ENCODE peak calls at places on chromosome 18, in four cellular contexts. I is SK-N-SH, K is HCT116, F is HepG2. A is an unnamed sample.

GRCh38 chr18:11119962-11120361 is 29.4 kb downstream of the PIEZO2 start:
- DNase-seq in I (no peak), K (no peak), F (peak; percentile 94), A (no peak)

GRCh38 chr18:72542993-72543361 is 1.2 kb downstream of the CBLN2 start:
- DNase-seq in I (peak; percentile 63), K (no peak), F (no peak), A (no peak)

GRCh38 chr18:33440384-33441043 is at the start of gene CCDC178:
- DNase-seq in I (peak; percentile 77), K (no peak), F (no peak), A (peak; percentile 19)

GRCh38 chr18:2442726-2443275 is 128.5 kb downstream of the METTL4 start:
- DNase-seq in I (no peak), K (no peak), F (no peak), A (no peak)

GRCh38 chr18:55861266-55861665 is 273.3 kb upstream of the TCF4 start:
- DNase-seq in I (no peak), K (no peak), F (no peak), A (no peak)

GRCh38 chr18:52175406-52175805 is 164.6 kb upstream of the DCC start:
- DNase-seq in I (no peak), K (no peak), F (no peak), A (no peak)

GRCh38 chr18:31555971-31556747 is 35.5 kb upstream of the TTR start:
- DNase-seq in I (peak; percentile 44), K (peak; percentile 71), F (peak; percentile 58), A (peak; percentile 75)

GRCh38 chr18:77100751-77101355 is 31.7 kb downstream of the MBP start:
- DNase-seq in I (no peak), K (no peak), F (no peak), A (no peak)

GRCh38 chr18:61924550-61924949 is 31.7 kb upstream of the RNF152 start:
- DNase-seq in I (no peak), K (no peak), F (no peak), A (no peak)

GRCh38 chr18:48875942-48876511 is 74.7 kb downstream of the SMAD7 start:
- DNase-seq in I (peak; percentile 61), K (no peak), F (peak; percentile 69), A (no peak)

GRCh38 chr18:37674570-37674969 is 109.0 kb upstream of the CELF4 start:
- DNase-seq in I (no peak), K (peak; percentile 46), F (no peak), A (no peak)

GRCh38 chr18:6752200-6752873 is 22.8 kb downstream of the ARHGAP28 start:
- DNase-seq in I (no peak), K (no peak), F (no peak), A (no peak)

GRCh38 chr18:79466591-79466990 is 70.9 kb downstream of the NFATC1 start:
- DNase-seq in I (no peak), K (no peak), F (no peak), A (no peak)

GRCh38 chr18:31506024-31506742 is 8.2 kb downstream of the DSG2 start:
- DNase-seq in I (no peak), K (no peak), F (peak; percentile 46), A (no peak)

GRCh38 chr18:66754335-66754734 is 150.4 kb upstream of the CDH19 start:
- DNase-seq in I (no peak), K (no peak), F (no peak), A (no peak)

GRCh38 chr18:49752095-49752457 is 61.3 kb downstream of the ACAA2 start:
- DNase-seq in I (no peak), K (no peak), F (no peak), A (no peak)

GRCh38 chr18:36315736-36316135 is 18.2 kb downstream of the FHOD3 start:
- DNase-seq in I (no peak), K (no peak), F (no peak), A (no peak)

GRCh38 chr18:41940506-41941215 is 14.4 kb upstream of the PIK3C3 start:
- DNase-seq in I (no peak), K (no peak), F (no peak), A (no peak)

GRCh38 chr18:3055861-3056260 is 42.9 kb upstream of the LPIN2 start:
- DNase-seq in I (no peak), K (no peak), F (no peak), A (no peak)

GRCh38 chr18:28560339-28560738 is 383.4 kb upstream of the CDH2 start:
- DNase-seq in I (peak; percentile 27), K (no peak), F (no peak), A (no peak)

GRCh38 chr18:80145191-80145799 is 36.2 kb downstream of the ADNP2 start:
- DNase-seq in I (no peak), K (no peak), F (no peak), A (no peak)

GRCh38 chr18:58536534-58537271 is 92.2 kb downstream of the ALPK2 start:
- DNase-seq in I (no peak), K (no peak), F (no peak), A (no peak)

GRCh38 chr18:28802546-28802945 is 625.6 kb upstream of the CDH2 start:
- DNase-seq in I (no peak), K (no peak), F (no peak), A (no peak)

GRCh38 chr18:60198063-60198462 is 174.5 kb downstream of the MC4R start:
- DNase-seq in I (peak; percentile 60), K (no peak), F (no peak), A (peak; percentile 4)

GRCh38 chr18:2914185-2914584 is 67.4 kb downstream of the EMILIN2 start:
- DNase-seq in I (no peak), K (no peak), F (no peak), A (no peak)

GRCh38 chr18:23568265-23568664 is 18.0 kb downstream of the NPC1 start:
- DNase-seq in I (no peak), K (no peak), F (no peak), A (no peak)

GRCh38 chr18:44733069-44733753 is 52.5 kb downstream of the SETBP1 start:
- DNase-seq in I (no peak), K (no peak), F (no peak), A (no peak)

GRCh38 chr18:3062798-3063563 is 50.0 kb upstream of the LPIN2 start:
- DNase-seq in I (peak; percentile 63), K (peak; percentile 13), F (peak; percentile 72), A (peak; percentile 34)

GRCh38 chr18:24853076-24853475 is 392.6 kb downstream of the HRH4 start:
- DNase-seq in I (no peak), K (no peak), F (no peak), A (no peak)

GRCh38 chr18:49652841-49653240 is 91.0 kb downstream of the LIPG start:
- DNase-seq in I (no peak), K (no peak), F (no peak), A (no peak)

GRCh38 chr18:48735070-48735676 is 196.3 kb downstream of the CTIF start:
- DNase-seq in I (no peak), K (no peak), F (no peak), A (no peak)

GRCh38 chr18:50338122-50338521 is 36.7 kb upstream of the SKA1 start:
- DNase-seq in I (peak; percentile 34), K (no peak), F (no peak), A (no peak)

GRCh38 chr18:23403310-23403709 is 49.8 kb upstream of the RIOK3 start:
- DNase-seq in I (no peak), K (no peak), F (no peak), A (no peak)

GRCh38 chr18:54924948-54925347 is 34.3 kb downstream of the CCDC68 start:
- DNase-seq in I (no peak), K (no peak), F (no peak), A (no peak)

GRCh38 chr18:45106331-45106774 is 425.7 kb downstream of the SETBP1 start:
- DNase-seq in I (no peak), K (no peak), F (no peak), A (no peak)

GRCh38 chr18:23963443-23964185 is 50.9 kb upstream of the TTC39C start:
- DNase-seq in I (no peak), K (no peak), F (peak; percentile 18), A (no peak)

GRCh38 chr18:57839942-57840381 is 36.8 kb upstream of the ATP8B1 start:
- DNase-seq in I (no peak), K (no peak), F (no peak), A (no peak)

GRCh38 chr18:5825663-5826062 is 69.7 kb downstream of the TMEM200C start:
- DNase-seq in I (no peak), K (no peak), F (no peak), A (no peak)

GRCh38 chr18:75984853-75985252 is 510.2 kb downstream of the ZNF516 start:
- DNase-seq in I (no peak), K (no peak), F (no peak), A (no peak)

DNA sequence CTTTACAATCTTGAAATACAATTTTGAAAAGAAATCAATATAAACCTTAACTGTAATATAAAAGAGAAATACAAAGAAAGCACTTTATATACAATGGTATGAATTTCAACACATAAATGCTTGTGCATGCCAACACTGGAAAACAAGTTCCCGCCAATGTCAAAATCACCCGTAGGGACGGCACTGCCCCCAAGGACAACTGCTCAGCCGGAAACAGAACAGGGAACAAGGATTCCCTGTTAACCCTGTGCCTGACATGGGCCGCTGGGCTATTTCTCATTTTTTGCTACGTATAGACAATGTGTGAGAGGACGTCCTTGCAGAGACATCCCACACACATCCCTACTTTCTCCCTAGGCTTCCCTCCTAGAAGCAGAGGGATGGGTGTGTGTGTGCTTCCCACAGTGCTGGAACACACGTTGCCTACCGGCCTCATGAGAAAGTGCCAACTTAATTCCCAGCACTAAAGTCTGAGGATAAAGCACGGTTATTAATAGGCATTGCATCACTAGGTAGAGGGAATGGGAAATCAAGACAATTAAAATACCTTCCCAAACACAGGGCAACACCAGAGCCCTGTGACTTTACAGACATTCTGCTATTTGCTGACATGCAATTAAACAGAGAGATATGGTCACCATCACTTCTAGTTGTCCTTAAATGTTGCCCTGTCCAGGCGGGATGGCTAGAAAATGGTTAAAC is 14.4 kb downstream of the AFG3L2 start:
- DNase-seq in I (no peak), K (no peak), F (no peak), A (no peak)
- TF ChIP-seq ELF1 in I (no peak), K (no peak), F (no peak), A (no peak)

DNA sequence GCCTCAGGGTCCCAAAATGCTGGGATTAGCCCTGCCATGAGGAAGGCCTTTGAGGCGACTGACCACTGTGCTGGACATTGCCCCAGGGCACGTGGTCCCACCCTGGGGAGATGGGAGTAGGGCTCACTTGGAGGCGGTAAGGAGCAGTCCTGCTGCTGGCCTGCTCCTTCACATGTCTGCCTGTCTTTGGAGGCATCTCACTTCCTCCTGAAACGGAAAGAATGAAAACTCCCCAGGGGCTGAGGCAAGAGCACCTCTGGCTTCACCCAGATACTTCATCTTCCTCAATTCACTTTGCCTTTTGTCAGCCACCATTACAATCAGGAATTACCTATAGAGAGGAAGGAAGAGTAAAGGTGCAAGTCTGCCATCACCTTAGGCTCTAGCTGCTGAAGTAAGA is 59.9 kb upstream of the GATA6 start:
- DNase-seq in I (no peak), K (no peak), F (no peak), A (no peak)
- TF ChIP-seq ELF1 in I (no peak), K (no peak), F (no peak), A (no peak)

GRCh38 chr18:8816233-8816632 is 110.9 kb downstream of the MTCL1 start:
- DNase-seq in I (no peak), K (no peak), F (no peak), A (no peak)

GRCh38 chr18:8812631-8813030 is 107.3 kb downstream of the MTCL1 start:
- DNase-seq in I (no peak), K (no peak), F (no peak), A (no peak)

GRCh38 chr18:8811115-8811514 is 105.8 kb downstream of the MTCL1 start:
- DNase-seq in I (no peak), K (no peak), F (no peak), A (no peak)

GRCh38 chr18:8814206-8814605 is 108.8 kb downstream of the MTCL1 start:
- DNase-seq in I (no peak), K (no peak), F (no peak), A (no peak)

GRCh38 chr18:8813621-8814020 is 108.3 kb downstream of the MTCL1 start:
- DNase-seq in I (no peak), K (no peak), F (no peak), A (no peak)
- TF ChIP-seq ELF1 in I (no peak), K (no peak), F (no peak), A (no peak)

GRCh38 chr18:8609711-8610441 is 639 bp downstream of the RAB12 start:
- DNase-seq in I (peak; percentile 65), K (no peak), F (no peak), A (peak; percentile 41)
- TF ChIP-seq ELF1 in I (no peak), K (no peak), F (no peak), A (no peak)